ENCODE peak calls at places on chromosomes 12 and 14, in five cellular contexts. O is stimulated activated CD4-positive, alpha-beta T cell treated with anti-CD3 and anti-CD28 coated beads, TNF-alpha, amount 100 ng/mL, for 48 hours; K is activated B cell treated with CpG ODN at 0.5 μM for 24 hours; W is ELF-1; D is glomerular endothelial cell. S is an unnamed sample.

GRCh38 chr12:52672321-52672933 is 7.8 kb downstream of the KRT1 start:
- DNase-seq in W (peak), O (no peak), D (no peak), K (no peak), S (no peak)

GRCh38 chr14:77265561-77266335 is 5.3 kb downstream of the NGB start:
- DNase-seq in O (no peak), W (no peak), K (no peak), D (no peak), S (no peak)

GRCh38 chr12:47687636-47688035 is 18.2 kb downstream of the RPAP3 start:
- DNase-seq in W (no peak), D (no peak), K (no peak), O (no peak), S (no peak)

GRCh38 chr12:95218852-95219171 is 1.2 kb downstream of the VEZT start:
- DNase-seq in K (no peak), D (no peak), W (no peak), O (no peak), S (peak)

GRCh38 chr14:21300892-21301291 is 21.0 kb downstream of the RPGRIP1 start:
- DNase-seq in D (no peak), O (no peak), W (peak), K (peak), S (no peak)

GRCh38 chr12:131699434-131699833 is 11.5 kb upstream of the SFSWAP start:
- DNase-seq in K (no peak), D (no peak), W (no peak), O (no peak), S (no peak)

GRCh38 chr14:61632401-61633195 is 62.7 kb upstream of the HIF1A start:
- DNase-seq in W (no peak), K (no peak), O (no peak), D (no peak), S (no peak)

GRCh38 chr12:98438826-98439225 is 76.6 kb upstream of the TMPO start:
- DNase-seq in D (no peak), O (no peak), W (no peak), K (no peak), S (peak)

GRCh38 chr12:113689047-113689610 is 217.5 kb upstream of the LHX5 start:
- DNase-seq in O (no peak), W (no peak), D (no peak), K (no peak), S (no peak)

GRCh38 chr12:52005903-52006703 is 643 bp upstream of the TAMALIN start:
- DNase-seq in O (no peak), K (peak), D (no peak), W (peak), S (no peak)

GRCh38 chr12:110689002-110689600 is at the start of gene HVCN1:
- DNase-seq in W (no peak), D (no peak), O (peak), K (peak), S (no peak)

GRCh38 chr12:12721251-12721689 is 4.1 kb downstream of the CDKN1B start:
- DNase-seq in D (no peak), K (no peak), W (no peak), O (no peak), S (no peak)

GRCh38 chr12:89901319-89901718 is 192.7 kb upstream of the ATP2B1 start:
- DNase-seq in O (no peak), D (no peak), W (no peak), K (no peak), S (no peak)

GRCh38 chr14:96206461-96206860 is 1.8 kb downstream of the BDKRB2 start:
- DNase-seq in O (no peak), D (no peak), K (no peak), W (no peak), S (no peak)

GRCh38 chr14:28113311-28113710 is 653.3 kb upstream of the FOXG1 start:
- DNase-seq in W (no peak), K (no peak), D (no peak), O (no peak), S (no peak)

GRCh38 chr12:87202189-87202588 is 827.0 kb downstream of the C12orf50 start:
- DNase-seq in D (no peak), O (no peak), K (no peak), W (no peak), S (no peak)

GRCh38 chr14:41167040-41167439 is 439.6 kb upstream of the LRFN5 start:
- DNase-seq in K (no peak), W (no peak), O (no peak), D (no peak), S (no peak)

GRCh38 chr12:54135621-54136027 is 53.2 kb downstream of the SMUG1 start:
- DNase-seq in W (peak), K (no peak), D (no peak), O (no peak), S (peak)

GRCh38 chr14:20714593-20715250 is 26.2 kb downstream of the ANG start:
- DNase-seq in D (no peak), K (no peak), W (no peak), O (no peak), S (no peak)

GRCh38 chr12:15910864-15911696 is at the start of gene DERA:
- DNase-seq in D (no peak), O (peak), W (peak), K (peak), S (peak)

GRCh38 chr14:68787235-68787727 is 5.6 kb downstream of the ZFP36L1 start:
- DNase-seq in D (no peak), W (peak), O (no peak), K (no peak), S (peak)

GRCh38 chr12:100706029-100706428 is 88.5 kb upstream of the ANO4 start:
- DNase-seq in O (no peak), D (no peak), W (no peak), K (no peak), S (no peak)

GRCh38 chr12:114444422-114445279 is 38.7 kb upstream of the TBX5 start:
- DNase-seq in D (no peak), O (no peak), K (no peak), W (peak), S (no peak)

GRCh38 chr12:111578276-111578970 is 20.7 kb downstream of the ATXN2 start:
- DNase-seq in D (peak), K (no peak), W (no peak), O (no peak), S (no peak)

GRCh38 chr12:31736472-31736871 is 7.7 kb upstream of the AMN1 start:
- DNase-seq in O (peak), D (no peak), W (no peak), K (no peak), S (no peak)

GRCh38 chr12:40325349-40325960 is 100.7 kb downstream of the LRRK2 start:
- DNase-seq in D (no peak), K (no peak), O (no peak), W (peak), S (peak)

GRCh38 chr12:95481888-95482287 is 7.9 kb downstream of the METAP2 start:
- DNase-seq in O (no peak), D (no peak), W (no peak), K (no peak), S (no peak)

GRCh38 chr12:8692573-8692972 is 5.2 kb upstream of the RIMKLB start:
- DNase-seq in D (no peak), W (peak), K (no peak), O (no peak), S (peak)

GRCh38 chr14:104342435-104343293 is 204.3 kb downstream of the KIF26A start:
- DNase-seq in D (no peak), W (peak), K (no peak), O (no peak), S (no peak)

GRCh38 chr12:48696626-48697025 is 14.6 kb upstream of the KANSL2 start:
- DNase-seq in W (no peak), D (no peak), O (no peak), K (no peak), S (no peak)

GRCh38 chr12:106978035-106978800 is 8.7 kb downstream of the MTERF2 start:
- DNase-seq in D (no peak), W (no peak), K (no peak), O (no peak), S (no peak)

GRCh38 chr12:49108958-49109404 is 1.7 kb downstream of the LMBR1L start:
- DNase-seq in O (no peak), K (no peak), D (no peak), W (peak), S (peak)

GRCh38 chr14:76726551-76726961 is 34.7 kb upstream of the VASH1 start:
- DNase-seq in D (no peak), O (no peak), K (no peak), W (peak), S (no peak)

GRCh38 chr12:5206401-5207175 is 162.9 kb downstream of the KCNA5 start:
- DNase-seq in K (no peak), D (no peak), O (no peak), W (no peak), S (no peak)

GRCh38 chr12:66956300-66956699 is 277.4 kb upstream of the GRIP1 start:
- DNase-seq in D (no peak), O (no peak), K (no peak), W (no peak), S (no peak)

GRCh38 chr12:107415066-107415465 is 270.5 kb upstream of the PWP1 start:
- DNase-seq in K (no peak), W (no peak), D (no peak), O (no peak), S (no peak)